ENCODE peak calls at places on chromosome 17, in five cellular contexts. V is A549, H is HepG2, S is K562, G is GM12878. N is an unnamed sample.

GRCh38 chr17:73203788-73204479 is 11.1 kb downstream of the COG1 start:
- DNase-seq in V (no peak), H (peak), S (no peak), G (no peak), N (no peak)

GRCh38 chr17:74123350-74123749 is 80.1 kb upstream of the RPL38 start:
- DNase-seq in V (no peak), H (no peak), S (peak), G (no peak), N (no peak)

GRCh38 chr17:71682174-71682494 is 438.7 kb upstream of the SOX9 start:
- DNase-seq in V (no peak), H (no peak), S (no peak), G (no peak), N (no peak)

GRCh38 chr17:42342242-42343008 is 45.8 kb downstream of the STAT3 start:
- DNase-seq in V (no peak), H (no peak), S (no peak), G (no peak), N (no peak)

GRCh38 chr17:43791589-43791988 is 11.4 kb downstream of the CFAP97D1 start:
- DNase-seq in V (peak), H (peak), S (peak), G (no peak), N (peak)

GRCh38 chr17:45677770-45678169 is 106.3 kb upstream of the CRHR1 start:
- DNase-seq in V (peak), H (no peak), S (no peak), G (no peak), N (no peak)

GRCh38 chr17:72968798-72969197 is 123.7 kb downstream of the SLC39A11 start:
- DNase-seq in V (no peak), H (no peak), S (no peak), G (no peak), N (no peak)

GRCh38 chr17:38333635-38334295 is 10.0 kb downstream of the GPR179 start:
- DNase-seq in V (peak), H (peak), S (peak), G (no peak), N (peak)

GRCh38 chr17:14461131-14461530 is 160.2 kb downstream of the HS3ST3B1 start:
- DNase-seq in V (no peak), H (no peak), S (no peak), G (no peak), N (no peak)

GRCh38 chr17:8681175-8681949 is 50.8 kb upstream of the MYH10 start:
- DNase-seq in V (no peak), H (no peak), S (no peak), G (no peak), N (no peak)

GRCh38 chr17:9271989-9272388 is 250.7 kb downstream of the NTN1 start:
- DNase-seq in V (no peak), H (no peak), S (no peak), G (no peak), N (no peak)

GRCh38 chr17:76566988-76567431 is 18.6 kb downstream of the ST6GALNAC2 start:
- DNase-seq in V (no peak), H (no peak), S (peak), G (no peak), N (no peak)

GRCh38 chr17:14781123-14781522 is 480.2 kb downstream of the HS3ST3B1 start:
- DNase-seq in V (no peak), H (no peak), S (no peak), G (no peak), N (no peak)

GRCh38 chr17:50219939-50220465 is 18.6 kb upstream of the COL1A1 start:
- DNase-seq in V (no peak), H (peak), S (no peak), G (no peak), N (no peak)

GRCh38 chr17:45261577-45262515 is at the start of gene SPATA32:
- DNase-seq in V (no peak), H (no peak), S (no peak), G (no peak), N (peak)

GRCh38 chr17:73650147-73650546 is 5.9 kb upstream of the SDK2 start:
- DNase-seq in V (peak), H (no peak), S (no peak), G (no peak), N (peak)

GRCh38 chr17:77324227-77324626 is 183.5 kb downstream of the SEC14L1 start:
- DNase-seq in V (no peak), H (no peak), S (no peak), G (no peak), N (no peak)

GRCh38 chr17:5545051-5545987 is 39.0 kb downstream of the NLRP1 start:
- DNase-seq in V (no peak), H (no peak), S (no peak), G (no peak), N (no peak)

GRCh38 chr17:45063198-45063597 is 2.1 kb downstream of the NMT1 start:
- DNase-seq in V (no peak), H (no peak), S (no peak), G (peak), N (no peak)

GRCh38 chr17:79615446-79615845 is 4.6 kb upstream of the RBFOX3 start:
- DNase-seq in V (no peak), H (no peak), S (no peak), G (no peak), N (no peak)

GRCh38 chr17:11081342-11081741 is 159.7 kb upstream of the SHISA6 start:
- DNase-seq in V (no peak), H (no peak), S (no peak), G (no peak), N (no peak)

GRCh38 chr17:50944902-50945720 is 79.0 kb upstream of the TOB1 start:
- DNase-seq in V (no peak), H (no peak), S (no peak), G (no peak), N (peak)

GRCh38 chr17:38750312-38751121 is 2.0 kb upstream of the PSMB3 start:
- DNase-seq in V (peak), H (peak), S (no peak), G (no peak), N (peak)

GRCh38 chr17:46896991-46897390 is 26.0 kb upstream of the GOSR2 start:
- DNase-seq in V (no peak), H (no peak), S (no peak), G (no peak), N (no peak)

GRCh38 chr17:47937915-47938314 is 3.5 kb upstream of the PNPO start:
- DNase-seq in V (no peak), H (no peak), S (no peak), G (no peak), N (no peak)

GRCh38 chr17:2691965-2692780 is 19.4 kb downstream of the CLUH start:
- DNase-seq in V (no peak), H (no peak), S (peak), G (no peak), N (peak)

GRCh38 chr17:44105941-44106340 is 17.5 kb downstream of the HDAC5 start:
- DNase-seq in V (no peak), H (no peak), S (no peak), G (no peak), N (no peak)

GRCh38 chr17:44203731-44204452 is 4.2 kb upstream of the ATXN7L3 start:
- DNase-seq in V (peak), H (peak), S (peak), G (no peak), N (peak)

GRCh38 chr17:65254166-65254565 is 117.0 kb downstream of the RGS9 start:
- DNase-seq in V (no peak), H (peak), S (no peak), G (no peak), N (peak)

GRCh38 chr17:38605852-38606645 is at the start of gene SRCIN1:
- DNase-seq in V (peak), H (peak), S (peak), G (no peak), N (peak)

GRCh38 chr17:40433551-40434384 is 9.5 kb upstream of the IGFBP4 start:
- DNase-seq in V (no peak), H (no peak), S (peak), G (no peak), N (peak)

GRCh38 chr17:49488612-49489011 is 6.5 kb upstream of the NGFR start:
- DNase-seq in V (no peak), H (no peak), S (no peak), G (no peak), N (no peak)

GRCh38 chr17:8900626-8901585 is 33.4 kb upstream of the PIK3R6 start:
- DNase-seq in V (no peak), H (no peak), S (peak), G (peak), N (peak)

GRCh38 chr17:69223809-69224208 is 4.8 kb downstream of the ABCA10 start:
- DNase-seq in V (no peak), H (peak), S (no peak), G (peak), N (no peak)

GRCh38 chr17:5530265-5530782 is 44.0 kb downstream of the MIS12 start:
- DNase-seq in V (no peak), H (no peak), S (no peak), G (no peak), N (no peak)

GRCh38 chr17:15649861-15650391 is 30.4 kb upstream of the FBXW10B start:
- DNase-seq in V (peak), H (no peak), S (peak), G (no peak), N (no peak)

GRCh38 chr17:82931696-82932060 is 91.9 kb upstream of the ZNF750 start:
- DNase-seq in V (no peak), H (no peak), S (no peak), G (no peak), N (no peak)
- TF ChIP-seq REST in V (no peak), H (no peak), S (no peak), G (no peak), N (no peak)

GRCh38 chr17:64081802-64082799 is 47.8 kb downstream of the ERN1 start:
- DNase-seq in V (peak), H (peak), S (peak), G (peak), N (no peak)
- TF ChIP-seq JUNB in V (peak), H (peak), S (no peak), G (no peak), N (no peak)

DNA sequence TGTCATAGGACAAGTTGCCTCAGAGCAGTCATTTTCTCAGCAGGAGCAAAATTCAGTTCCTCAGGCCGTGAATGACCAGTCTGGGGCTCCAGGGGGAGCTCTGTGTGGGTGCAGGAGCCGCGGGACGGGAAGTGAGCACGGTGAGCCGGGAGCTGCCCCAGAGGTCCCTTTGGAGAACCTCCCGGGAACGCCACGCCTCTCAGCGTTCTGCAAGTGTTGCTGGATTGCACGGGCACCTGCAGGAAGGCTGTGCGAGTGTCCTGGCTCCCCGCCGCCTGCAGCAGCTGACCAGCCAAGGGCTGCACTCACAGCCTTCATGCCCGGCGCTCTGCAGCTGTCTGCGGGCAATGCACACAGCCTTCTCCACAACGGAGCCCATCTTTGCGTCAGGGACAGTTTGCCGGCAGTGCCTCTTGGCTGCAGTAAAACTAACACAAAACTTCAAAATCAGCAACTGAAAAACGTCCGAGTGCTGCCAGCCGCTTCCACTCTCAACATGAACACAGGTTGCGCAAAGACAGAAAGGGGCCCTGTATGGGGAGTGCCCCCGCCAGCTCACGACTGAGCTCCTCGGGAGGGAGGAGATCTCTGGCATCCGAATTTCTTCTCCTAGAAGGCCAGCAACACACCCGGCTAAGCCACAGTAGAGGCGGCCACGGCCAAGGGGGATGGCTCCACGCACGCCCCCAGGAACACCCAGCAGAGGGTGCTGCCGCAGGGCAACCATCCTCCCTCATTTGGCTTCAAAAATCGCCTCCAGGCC is 16.0 kb downstream of the NDUFAF8 start:
- DNase-seq in V (peak), H (peak), S (peak), G (no peak), N (peak)
- TF ChIP-seq REST in V (no peak), H (no peak), S (no peak), G (no peak), N (no peak)

DNA sequence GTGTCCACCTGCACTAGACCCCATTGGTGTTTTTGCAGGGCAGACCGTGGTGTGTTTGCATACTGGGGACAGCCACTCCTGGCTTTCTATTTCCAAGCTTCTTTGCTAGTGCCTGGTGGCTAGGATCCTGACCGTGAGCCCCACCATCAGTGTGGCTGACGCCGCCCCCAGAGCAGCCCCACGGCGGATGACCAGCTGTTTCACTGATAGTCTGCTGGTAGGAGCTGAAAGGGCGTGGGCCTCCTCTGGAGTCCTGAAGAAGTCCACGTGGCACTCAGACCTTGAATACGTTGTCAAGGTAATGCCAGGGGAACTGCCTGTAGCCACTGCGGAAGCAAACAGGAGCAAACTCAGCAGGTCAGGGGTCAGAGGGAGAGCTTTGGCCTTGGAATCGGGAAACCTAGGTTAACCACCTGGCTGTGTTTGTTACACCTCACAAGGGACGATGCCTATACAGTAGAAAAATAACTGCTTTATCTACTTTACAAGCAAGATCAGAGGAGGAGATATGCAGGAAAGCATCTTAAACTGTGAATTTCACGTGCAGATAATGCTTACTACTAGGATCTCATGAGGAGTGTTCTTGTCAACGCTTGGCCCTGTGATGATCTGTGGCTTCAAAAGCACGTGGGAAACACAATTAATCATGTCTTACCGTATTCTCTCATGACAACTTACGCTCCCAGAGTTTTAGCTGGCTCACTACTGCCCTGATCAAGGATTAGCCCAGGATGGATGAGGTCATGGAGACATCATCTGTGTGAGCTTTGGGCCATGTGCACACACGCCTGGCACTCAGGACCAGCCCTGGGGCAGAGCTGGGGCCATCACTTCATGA is 30.2 kb downstream of the ALDH3A2 start:
- DNase-seq in V (no peak), H (no peak), S (no peak), G (no peak), N (no peak)
- TF ChIP-seq JUNB in V (no peak), H (no peak), S (no peak), G (no peak), N (no peak)

DNA sequence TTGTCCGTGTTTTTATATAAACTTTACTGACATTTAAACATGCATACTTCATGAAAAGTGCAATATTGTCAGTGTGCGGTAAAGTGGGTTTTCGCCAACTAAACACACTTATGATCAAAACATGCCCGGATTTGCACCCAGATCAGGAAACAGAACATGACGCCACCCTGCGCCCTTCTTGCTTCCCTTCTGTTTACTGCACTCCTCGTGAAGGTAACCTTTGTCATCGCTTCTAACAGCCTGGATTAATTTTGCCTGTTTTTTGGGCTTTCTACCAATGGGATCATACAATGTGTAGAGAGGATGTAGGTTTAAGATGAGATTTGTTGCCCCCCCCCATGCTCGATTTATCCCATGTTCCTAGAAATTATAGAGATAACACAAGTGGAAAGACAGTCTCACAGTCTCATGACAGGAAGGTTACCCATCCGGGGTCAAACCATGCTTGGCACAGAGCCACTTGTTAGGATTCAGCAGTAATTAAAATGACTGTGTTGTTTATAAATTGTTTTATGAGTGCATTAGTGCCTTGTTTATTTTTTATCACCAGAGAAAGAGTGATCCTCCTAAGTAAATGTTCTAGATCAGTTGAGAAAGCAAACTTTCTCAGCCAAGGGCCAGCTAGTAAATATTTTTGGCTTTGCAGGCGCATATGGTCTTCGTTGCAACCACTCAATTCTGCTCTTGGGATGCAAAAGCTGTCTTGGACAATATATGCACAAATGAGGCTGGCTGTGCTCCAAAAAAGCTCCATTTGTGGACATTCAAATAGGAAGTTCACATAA is 254.1 kb upstream of the CACNG5 start:
- DNase-seq in V (no peak), H (no peak), S (peak), G (no peak), N (no peak)
- TF ChIP-seq REST in V (no peak), H (no peak), S (no peak), G (no peak), N (no peak)

GRCh38 chr17:57357392-57357784 is 101.1 kb downstream of the MSI2 start:
- DNase-seq in V (no peak), H (no peak), S (no peak), G (no peak), N (no peak)
- TF ChIP-seq JUNB in V (no peak), H (no peak), S (no peak), G (no peak), N (no peak)

DNA sequence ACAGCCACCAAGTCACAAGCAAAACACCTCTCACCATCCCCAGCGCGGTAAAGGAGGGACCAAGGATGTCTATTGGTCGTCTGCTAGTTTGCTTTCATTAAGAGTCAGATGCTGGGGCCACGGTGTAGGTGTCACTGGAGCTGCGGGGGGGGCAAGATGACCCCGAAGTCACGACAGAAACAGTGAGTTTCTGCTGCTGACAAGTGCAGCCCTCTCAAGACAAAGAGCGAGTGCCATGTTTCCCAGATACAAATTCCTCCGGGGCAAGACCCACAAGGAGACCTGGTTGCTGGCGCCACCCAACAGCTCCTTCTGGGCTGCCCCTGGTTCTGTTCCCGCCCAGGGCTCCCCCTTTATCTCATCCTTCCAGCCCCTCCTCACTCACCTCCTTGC is 689 bp downstream of the NCBP3 start:
- DNase-seq in V (no peak), H (no peak), S (no peak), G (no peak), N (no peak)
- TF ChIP-seq REST in V (no peak), H (no peak), S (no peak), G (no peak), N (no peak)

GRCh38 chr17:75476752-75477492 is 20.5 kb downstream of the TMEM94 start:
- DNase-seq in V (no peak), H (no peak), S (no peak), G (no peak), N (no peak)

GRCh38 chr17:75474736-75475135 is 18.3 kb downstream of the TMEM94 start:
- DNase-seq in V (no peak), H (no peak), S (no peak), G (no peak), N (no peak)

GRCh38 chr17:75476274-75476673 is 19.8 kb downstream of the TMEM94 start:
- DNase-seq in V (no peak), H (no peak), S (no peak), G (no peak), N (no peak)

GRCh38 chr17:75475851-75476250 is 19.4 kb downstream of the TMEM94 start:
- DNase-seq in V (no peak), H (no peak), S (no peak), G (no peak), N (no peak)

DNA sequence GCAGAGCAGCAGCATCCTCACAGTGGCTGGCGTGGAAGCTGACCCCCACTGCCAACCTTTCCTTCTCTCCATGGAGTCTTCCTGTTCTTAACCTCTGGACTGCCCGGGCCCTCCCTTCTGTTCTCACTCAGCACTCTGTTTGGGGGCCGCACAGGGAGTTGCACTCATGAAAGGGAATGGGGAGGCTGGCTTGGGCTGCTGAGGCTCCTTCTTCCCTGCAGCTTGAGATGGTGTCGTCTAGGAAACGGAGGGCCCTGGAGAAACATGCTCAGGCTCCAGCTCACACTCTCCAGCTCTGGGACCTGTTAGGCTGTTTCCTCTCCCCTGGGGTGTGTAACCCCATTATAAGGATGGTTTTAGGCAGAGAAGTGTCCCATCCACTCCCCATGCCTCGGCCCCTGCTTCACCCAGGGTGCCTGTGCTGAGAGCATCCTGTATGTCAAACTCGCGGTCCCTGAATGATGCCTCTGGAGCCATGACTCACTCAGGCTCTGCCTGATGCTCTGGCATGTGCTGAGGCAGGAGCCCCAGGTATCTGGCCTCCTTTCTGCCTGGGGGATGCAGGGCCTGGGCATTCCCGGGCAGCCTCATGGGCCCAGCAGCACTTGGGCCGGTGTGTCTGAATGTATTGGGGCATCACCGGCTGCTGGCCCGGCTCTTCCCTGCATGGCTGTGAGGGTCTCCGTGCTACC is 18.9 kb downstream of the TMEM94 start:
- DNase-seq in V (no peak), H (no peak), S (no peak), G (no peak), N (no peak)
- TF ChIP-seq JUNB in V (no peak), H (no peak), S (no peak), G (no peak), N (no peak)

GRCh38 chr17:32487460-32488176 is 825 bp downstream of the CDK5R1 start:
- DNase-seq in V (peak), H (no peak), S (no peak), G (no peak), N (peak)
- TF ChIP-seq REST in V (no peak), H (no peak), S (no peak), G (no peak), N (no peak)